ENCODE peak calls at places on chromosomes 5 and 9, in seven cellular contexts. One of them, this sample, is unnamed.

GRCh38 chr5:148186248-148187003 is 16.4 kb upstream of the SPINK6 start:
- DNase-seq in fibroblast of the conjunctiva: peak
- DNase-seq in T-cell: no peak
- DNase-seq in WERI-Rb-1: no peak
- DNase-seq in HAP-1: no peak
- DNase-seq in NCI-H2081: no peak
- DNase-seq in uterus: no peak
- DNase-seq in this sample: peak

GRCh38 chr9:127915325-127915752 is 1.5 kb downstream of the ST6GALNAC4 start:
- DNase-seq in T-cell: no peak
- DNase-seq in WERI-Rb-1: no peak
- DNase-seq in HAP-1: no peak
- DNase-seq in NCI-H2081: no peak
- DNase-seq in uterus: no peak
- DNase-seq in fibroblast of the conjunctiva: no peak
- DNase-seq in this sample: no peak

GRCh38 chr5:142110046-142110531 is 1.5 kb downstream of the NDFIP1 start:
- DNase-seq in fibroblast of the conjunctiva: peak
- DNase-seq in uterus: no peak
- DNase-seq in NCI-H2081: no peak
- DNase-seq in HAP-1: peak
- DNase-seq in WERI-Rb-1: no peak
- DNase-seq in T-cell: no peak
- DNase-seq in this sample: no peak

GRCh38 chr9:113350937-113351336 is 1.6 kb downstream of the BSPRY start:
- DNase-seq in HAP-1: no peak
- DNase-seq in NCI-H2081: no peak
- DNase-seq in WERI-Rb-1: no peak
- DNase-seq in T-cell: no peak
- DNase-seq in fibroblast of the conjunctiva: no peak
- DNase-seq in uterus: no peak
- DNase-seq in this sample: no peak

GRCh38 chr5:30981576-30981975 is 211.9 kb upstream of the CDH6 start:
- DNase-seq in NCI-H2081: no peak
- DNase-seq in uterus: no peak
- DNase-seq in HAP-1: no peak
- DNase-seq in fibroblast of the conjunctiva: no peak
- DNase-seq in WERI-Rb-1: no peak
- DNase-seq in T-cell: no peak
- DNase-seq in this sample: no peak

GRCh38 chr9:73683862-73684591 is 532.4 kb downstream of the ANXA1 start:
- DNase-seq in WERI-Rb-1: peak
- DNase-seq in T-cell: no peak
- DNase-seq in HAP-1: no peak
- DNase-seq in NCI-H2081: peak
- DNase-seq in fibroblast of the conjunctiva: peak
- DNase-seq in uterus: no peak
- DNase-seq in this sample: no peak

GRCh38 chr5:172319708-172320441 is 36.3 kb upstream of the UBTD2 start:
- DNase-seq in HAP-1: no peak
- DNase-seq in fibroblast of the conjunctiva: no peak
- DNase-seq in WERI-Rb-1: no peak
- DNase-seq in T-cell: no peak
- DNase-seq in NCI-H2081: no peak
- DNase-seq in uterus: no peak
- DNase-seq in this sample: no peak

GRCh38 chr5:78699565-78700143 is 51.1 kb upstream of the LHFPL2 start:
- DNase-seq in uterus: no peak
- DNase-seq in T-cell: no peak
- DNase-seq in fibroblast of the conjunctiva: peak
- DNase-seq in HAP-1: no peak
- DNase-seq in WERI-Rb-1: no peak
- DNase-seq in NCI-H2081: no peak
- DNase-seq in this sample: peak

GRCh38 chr9:104927216-104927911 is 591 bp downstream of the ABCA1 start:
- DNase-seq in uterus: peak
- DNase-seq in NCI-H2081: no peak
- DNase-seq in fibroblast of the conjunctiva: no peak
- DNase-seq in HAP-1: peak
- DNase-seq in T-cell: peak
- DNase-seq in WERI-Rb-1: peak
- DNase-seq in this sample: no peak

GRCh38 chr9:21770877-21771560 is 31.4 kb upstream of the MTAP start:
- DNase-seq in T-cell: no peak
- DNase-seq in fibroblast of the conjunctiva: peak
- DNase-seq in WERI-Rb-1: no peak
- DNase-seq in uterus: no peak
- DNase-seq in HAP-1: peak
- DNase-seq in NCI-H2081: no peak
- DNase-seq in this sample: peak